ENCODE peak calls at places on chromosomes 6 and 20, in four cellular contexts. One of them, this sample, is unnamed. For H3K4me1, the result is how much of the 10 kb centered on the place peaks cover.

GRCh38 chr6:13513606-13514502 is 26.5 kb upstream of the GFOD1 start:
- DNase-seq in heart left ventricle: peak
- DNase-seq in fibroblast of lung: no peak
- DNase-seq in tibial nerve: no peak
- DNase-seq in this sample: no peak

GRCh38 chr6:3471711-3472110 is 14.9 kb upstream of the SLC22A23 start:
- DNase-seq in heart left ventricle: no peak
- DNase-seq in fibroblast of lung: no peak
- DNase-seq in tibial nerve: no peak
- DNase-seq in this sample: no peak

GRCh38 chr20:29079769-29080690 is 2177.4 kb upstream of the DEFB115 start:
- DNase-seq in heart left ventricle: no peak
- DNase-seq in fibroblast of lung: peak
- DNase-seq in tibial nerve: no peak
- DNase-seq in this sample: peak

GRCh38 chr6:85348643-85349042 is 101.2 kb upstream of the NT5E start:
- DNase-seq in heart left ventricle: no peak
- DNase-seq in fibroblast of lung: no peak
- DNase-seq in tibial nerve: no peak
- DNase-seq in this sample: no peak

GRCh38 chr6:105014448-105014847 is 57.5 kb downstream of the LIN28B start:
- DNase-seq in heart left ventricle: no peak
- DNase-seq in fibroblast of lung: no peak
- DNase-seq in tibial nerve: no peak
- DNase-seq in this sample: no peak

GRCh38 chr20:31652917-31653385 is 15.2 kb downstream of the COX4I2 start:
- DNase-seq in heart left ventricle: no peak
- DNase-seq in fibroblast of lung: peak
- DNase-seq in tibial nerve: no peak
- DNase-seq in this sample: no peak

GRCh38 chr6:131116755-131117360 is 18.4 kb upstream of the AKAP7 start:
- DNase-seq in heart left ventricle: no peak
- DNase-seq in fibroblast of lung: peak
- DNase-seq in tibial nerve: no peak
- DNase-seq in this sample: no peak

GRCh38 chr6:52512199-52512598 is 64.7 kb downstream of the TRAM2 start:
- DNase-seq in heart left ventricle: peak
- DNase-seq in fibroblast of lung: peak
- DNase-seq in tibial nerve: peak
- DNase-seq in this sample: peak

GRCh38 chr6:166318649-166319600 is 10.7 kb upstream of the PRR18 start:
- DNase-seq in heart left ventricle: peak
- DNase-seq in fibroblast of lung: no peak
- DNase-seq in tibial nerve: no peak
- DNase-seq in this sample: no peak

GRCh38 chr6:150719099-150719767 is 119.5 kb downstream of the PLEKHG1 start:
- DNase-seq in heart left ventricle: no peak
- DNase-seq in fibroblast of lung: peak
- DNase-seq in tibial nerve: no peak
- DNase-seq in this sample: no peak
- H3K27ac ChIP-seq in heart left ventricle: no peak
- H3K27ac ChIP-seq in fibroblast of lung: no peak
- H3K27ac ChIP-seq in tibial nerve: no peak
- H3K27ac ChIP-seq in this sample: no peak

DNA sequence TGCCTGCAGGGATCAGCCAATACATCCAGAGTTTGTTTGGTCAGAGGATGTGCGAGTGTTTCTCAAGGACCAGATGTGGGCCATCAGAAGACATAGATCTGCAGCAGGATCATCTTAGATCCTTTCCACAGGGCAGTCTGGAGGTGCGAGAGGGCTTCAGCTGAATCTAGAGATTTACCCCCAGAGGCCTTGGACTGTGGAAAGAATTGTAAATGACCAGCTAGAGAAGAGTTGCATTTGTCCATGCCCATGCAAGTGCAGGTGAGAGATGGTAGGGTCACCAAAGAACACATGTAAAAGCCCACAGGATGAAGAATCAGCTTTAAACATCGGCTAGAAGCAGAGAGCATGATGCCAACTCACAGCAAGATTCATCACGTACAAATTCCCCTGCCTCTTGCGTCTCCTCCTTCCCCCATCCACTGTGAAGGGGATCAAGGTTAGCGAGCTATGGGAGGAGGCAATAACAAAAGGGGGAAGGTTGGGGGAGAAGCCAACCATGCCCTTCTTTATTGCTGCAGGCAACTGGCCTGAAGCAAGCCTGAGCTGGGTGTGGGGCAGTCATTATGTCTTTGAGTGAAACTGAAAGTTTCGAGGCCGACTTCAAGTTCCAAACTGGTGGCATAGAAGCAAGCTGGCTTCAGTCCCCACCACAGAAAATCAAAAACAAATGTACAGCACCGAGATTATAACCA is 83.5 kb downstream of the SCML4 start:
- DNase-seq in heart left ventricle: no peak
- DNase-seq in fibroblast of lung: no peak
- DNase-seq in tibial nerve: no peak
- DNase-seq in this sample: no peak
- H3K4me1 ChIP-seq in heart left ventricle: under half
- H3K4me1 ChIP-seq in fibroblast of lung: under half
- H3K4me1 ChIP-seq in tibial nerve: under half
- H3K4me1 ChIP-seq in this sample: under half

DNA sequence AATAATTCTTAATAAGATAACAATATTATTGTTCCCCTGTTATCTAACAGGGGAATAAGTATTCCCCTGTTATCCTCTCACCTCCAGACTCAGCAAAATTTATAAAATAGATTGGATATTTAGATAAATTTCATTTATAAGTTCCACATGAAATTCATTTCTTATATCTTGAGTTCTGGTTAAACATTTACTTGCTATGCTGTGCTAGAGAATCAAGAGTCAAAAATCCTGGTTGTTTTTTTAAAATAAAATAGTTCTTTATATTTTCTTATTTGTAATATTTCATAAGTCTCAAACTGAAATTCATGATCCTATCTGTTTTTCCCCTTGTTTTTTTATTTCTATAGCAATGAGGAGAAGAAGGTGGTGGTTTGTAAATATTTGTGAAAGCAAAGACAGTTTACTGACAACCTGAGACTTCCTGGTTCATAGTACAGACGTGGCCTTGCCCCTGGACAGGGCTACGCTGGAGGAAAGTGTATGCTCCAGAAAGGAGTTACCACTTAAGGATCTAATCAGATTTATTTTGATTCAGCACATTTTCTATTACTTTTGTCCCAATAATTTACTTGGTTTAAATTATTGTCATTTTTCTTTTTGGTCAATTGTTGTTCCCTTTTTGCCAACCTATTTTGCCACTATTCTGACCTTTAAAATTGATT is 37.8 kb upstream of the MARCKS start:
- DNase-seq in heart left ventricle: no peak
- DNase-seq in fibroblast of lung: no peak
- DNase-seq in tibial nerve: no peak
- DNase-seq in this sample: no peak
- H3K27ac ChIP-seq in heart left ventricle: no peak
- H3K27ac ChIP-seq in fibroblast of lung: no peak
- H3K27ac ChIP-seq in tibial nerve: no peak
- H3K27ac ChIP-seq in this sample: no peak

DNA sequence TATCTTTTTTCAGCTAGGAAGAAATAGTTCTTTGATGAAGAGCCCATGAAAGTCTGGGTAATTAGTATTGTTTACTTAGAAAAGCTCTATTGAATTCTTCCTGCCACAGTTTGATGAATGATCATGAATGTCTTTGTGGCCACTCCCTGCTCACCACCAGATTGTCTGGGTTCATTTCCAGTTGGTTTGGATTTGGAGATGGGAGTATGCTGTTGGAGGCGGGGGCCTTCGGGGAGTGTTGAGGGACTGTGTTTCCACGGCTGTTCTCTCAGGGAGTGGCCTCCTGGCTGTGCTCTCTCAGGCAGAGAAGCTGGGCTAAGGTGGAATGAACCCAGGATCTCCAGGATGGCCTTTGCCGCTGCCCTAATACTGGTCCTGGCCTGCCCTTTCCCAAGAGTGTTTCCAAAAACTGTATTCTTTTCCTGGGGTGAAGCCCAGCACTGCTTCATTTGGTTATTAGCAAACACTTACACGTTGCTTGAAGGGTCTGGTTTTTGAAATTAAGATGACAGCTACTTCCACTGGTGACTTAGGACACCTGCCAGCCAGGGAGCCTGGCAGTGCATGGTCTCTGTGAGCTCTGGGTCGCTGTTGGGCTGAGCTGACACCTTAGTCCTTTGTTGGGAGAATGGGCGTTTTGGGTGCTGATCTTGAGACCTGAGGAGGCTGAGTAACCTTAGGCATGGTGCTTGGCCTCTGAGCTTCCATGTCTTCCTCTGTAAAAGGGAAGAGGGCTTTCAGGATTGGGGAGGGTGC is 23.2 kb downstream of the PRPF6 start:
- DNase-seq in heart left ventricle: no peak
- DNase-seq in fibroblast of lung: no peak
- DNase-seq in tibial nerve: no peak
- DNase-seq in this sample: no peak
- H3K4me1 ChIP-seq in heart left ventricle: under half
- H3K4me1 ChIP-seq in fibroblast of lung: under half
- H3K4me1 ChIP-seq in tibial nerve: under half
- H3K4me1 ChIP-seq in this sample: under half

This sample was measured in psoas muscle.